ENCODE peak calls at places on chromosomes 7 and 10, in eight cellular contexts. L is cardiac muscle cell, V is aorta, D is brain microvascular endothelial cell, O is GM23248, A is HL-60, I is mammary epithelial cell, J is uterus. W is an unnamed sample.

GRCh38 chr7:148044173-148044572 is 546.4 kb upstream of the C7orf33 start:
- DNase-seq in I (no peak), A (no peak), L (no peak), J (no peak), D (no peak), O (no peak), V (no peak), W (no peak)

GRCh38 chr10:124318076-124318475 is 100.6 kb downstream of the OAT start:
- DNase-seq in V (no peak), J (no peak), O (no peak), I (no peak), D (no peak), L (no peak), A (no peak), W (no peak)

GRCh38 chr7:73316521-73316920 is 7.9 kb upstream of the NSUN5 start:
- DNase-seq in D (no peak), J (no peak), V (no peak), O (no peak), A (no peak), I (no peak), L (no peak), W (no peak)

GRCh38 chr7:128954830-128955797 is 17.4 kb downstream of the IRF5 start:
- DNase-seq in D (peak; percentile 40), L (no peak), J (no peak), I (peak; percentile 55), V (peak; percentile 51), O (peak; percentile 86), A (no peak), W (no peak)

GRCh38 chr7:157271991-157272324 is 64.8 kb upstream of the DNAJB6 start:
- DNase-seq in L (no peak), A (no peak), I (peak; percentile 95), O (peak; percentile 97), J (peak; percentile 86), D (peak; percentile 99), V (peak; percentile 85), W (no peak)

GRCh38 chr7:33636359-33636758 is 269.0 kb upstream of the BMPER start:
- DNase-seq in L (no peak), I (peak; percentile 24), O (no peak), J (no peak), A (no peak), V (no peak), D (no peak), W (no peak)

GRCh38 chr7:30468791-30469190 is 9.8 kb downstream of the NOD1 start:
- DNase-seq in O (peak; percentile 77), J (peak; percentile 76), I (no peak), A (no peak), V (no peak), L (no peak), D (no peak), W (no peak)

GRCh38 chr10:125709553-125710266 is 9.8 kb upstream of the EDRF1 start:
- DNase-seq in V (no peak), A (no peak), D (no peak), O (no peak), I (no peak), J (no peak), L (no peak), W (no peak)

GRCh38 chr10:87619705-87620104 is 40.0 kb upstream of the PAPSS2 start:
- DNase-seq in A (no peak), L (no peak), O (peak; percentile 46), D (no peak), V (no peak), J (no peak), I (peak; percentile 6), W (no peak)

GRCh38 chr10:71256661-71257030 is 44.3 kb downstream of the UNC5B start:
- DNase-seq in V (no peak), A (no peak), D (no peak), I (no peak), J (no peak), L (no peak), O (no peak), W (no peak)

GRCh38 chr7:29000346-29000745 is 42.2 kb upstream of the TRIL start:
- DNase-seq in D (no peak), I (no peak), L (no peak), J (no peak), A (no peak), O (no peak), V (no peak), W (no peak)

GRCh38 chr7:73683916-73684693 is 708 bp downstream of the BUD23 start:
- DNase-seq in L (no peak), O (peak; percentile 51), A (no peak), I (peak; percentile 5), D (no peak), V (no peak), J (no peak), W (no peak)

GRCh38 chr10:86804805-86805204 is 48.4 kb downstream of the BMPR1A start:
- DNase-seq in A (no peak), J (no peak), D (no peak), O (no peak), V (no peak), I (no peak), L (no peak), W (no peak)

GRCh38 chr10:130064783-130065182 is 45.8 kb downstream of the C10orf143 start:
- DNase-seq in I (no peak), L (no peak), D (no peak), A (no peak), J (no peak), V (no peak), O (no peak), W (no peak)

GRCh38 chr7:41010418-41010817 is 692.5 kb downstream of the INHBA start:
- DNase-seq in V (no peak), L (no peak), J (no peak), D (no peak), A (no peak), I (no peak), O (no peak), W (no peak)

GRCh38 chr7:117124585-117125220 is 171.4 kb downstream of the ST7 start:
- DNase-seq in D (peak; percentile 99), O (peak; percentile 97), A (peak; percentile 34), V (peak; percentile 92), J (peak; percentile 68), L (peak; percentile 79), I (peak; percentile 88), W (no peak)

GRCh38 chr10:64430690-64431323 is 909.6 kb downstream of the REEP3 start:
- DNase-seq in D (peak; percentile 14), J (no peak), V (no peak), L (peak; percentile 65), A (no peak), I (no peak), O (no peak), W (peak; percentile 41)

GRCh38 chr7:106756071-106756470 is 95.1 kb upstream of the CCDC71L start:
- DNase-seq in I (no peak), L (no peak), O (no peak), J (no peak), V (no peak), A (no peak), D (no peak), W (no peak)

GRCh38 chr10:25815999-25816768 is 117.8 kb upstream of the MYO3A start:
- DNase-seq in L (no peak), A (no peak), V (no peak), O (no peak), J (no peak), I (no peak), D (peak; percentile 18), W (no peak)

GRCh38 chr7:42694894-42695553 is 216.8 kb downstream of the C7orf25 start:
- DNase-seq in O (peak; percentile 32), V (no peak), D (no peak), I (no peak), J (no peak), A (no peak), L (no peak), W (no peak)

GRCh38 chr10:104331208-104331838 is 6.9 kb downstream of the ITPRIP start:
- DNase-seq in O (peak; percentile 55), L (no peak), J (no peak), V (no peak), I (peak; percentile 67), A (no peak), D (peak; percentile 77), W (no peak)

GRCh38 chr10:132404911-132405462 is 8.0 kb downstream of the PWWP2B start:
- DNase-seq in D (no peak), L (no peak), V (no peak), A (no peak), I (no peak), J (no peak), O (no peak), W (no peak)

GRCh38 chr7:138328215-138328614 is 131.8 kb upstream of the TRIM24 start:
- DNase-seq in A (no peak), L (peak; percentile 72), J (no peak), D (peak; percentile 45), I (no peak), O (no peak), V (no peak), W (no peak)

GRCh38 chr10:4825456-4825867 is 545 bp upstream of the AKR1E2 start:
- DNase-seq in V (no peak), O (no peak), A (no peak), I (no peak), D (no peak), J (no peak), L (no peak), W (no peak)
- H3K4me3 ChIP-seq in V (no peak overlapping the region), O (peak overlapping the region; percentile 79), A (no peak overlapping the region), I (no peak overlapping the region), D (peak overlapping the region; percentile 53), J (peak overlapping the region; percentile 26), L (no peak overlapping the region), W (peak overlapping the region; percentile 66)

DNA sequence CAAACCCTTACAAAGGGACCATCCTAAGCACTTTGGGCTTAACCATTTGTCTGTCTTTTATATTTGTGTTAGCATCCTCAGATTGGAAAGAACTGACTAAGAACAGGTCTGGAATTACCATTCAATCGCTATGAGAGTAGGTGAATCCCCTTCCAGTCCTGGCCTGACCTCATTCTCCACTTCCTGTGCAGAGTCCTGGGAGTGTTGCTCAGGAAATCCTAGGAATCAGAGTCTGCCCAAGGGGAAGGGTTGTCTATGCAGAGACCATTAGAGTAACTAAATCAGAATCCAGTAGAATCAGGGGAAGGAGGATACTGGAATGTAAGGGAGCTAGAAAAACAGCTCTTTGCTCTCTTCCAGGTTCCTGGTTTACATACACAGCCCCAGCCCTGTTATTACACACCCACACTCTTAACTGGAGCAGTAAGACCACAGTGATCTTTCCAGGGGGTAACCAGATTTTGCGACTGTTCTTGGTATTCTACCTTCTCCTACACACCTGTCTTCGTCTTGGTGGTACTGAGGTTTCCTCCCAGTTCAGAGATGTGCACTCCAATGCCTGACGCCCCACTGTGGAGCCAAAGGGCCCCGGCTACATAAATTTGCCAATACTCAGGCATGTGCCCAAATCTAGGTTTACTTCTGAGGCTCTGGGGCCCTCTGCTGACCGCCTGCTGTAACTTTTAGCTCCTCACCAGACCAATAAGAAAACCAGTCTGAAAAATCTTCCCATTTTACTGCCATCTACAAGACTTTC is 103.7 kb downstream of the RNF216 start:
- DNase-seq in A (no peak), L (peak; percentile 75), J (peak; percentile 73), V (peak; percentile 79), D (peak; percentile 70), I (peak; percentile 63), O (peak; percentile 86), W (peak; percentile 74)
- H3K27ac ChIP-seq in A (no peak overlapping the region), L (peak overlapping the region; percentile 87), J (peak overlapping the region; percentile 70), V (no peak overlapping the region), D (peak overlapping the region; percentile 46), I (peak overlapping the region; percentile 30), O (peak overlapping the region; percentile 11), W (peak overlapping the region; percentile 56)

GRCh38 chr7:13737563-13737962 is 251.9 kb downstream of the ETV1 start:
- DNase-seq in J (no peak), L (no peak), I (no peak), V (no peak), D (no peak), O (no peak), A (no peak), W (no peak)
- H3K4me3 ChIP-seq in J (no peak overlapping the region), L (no peak overlapping the region), I (no peak overlapping the region), V (no peak overlapping the region), D (no peak overlapping the region), O (no peak overlapping the region), A (no peak overlapping the region), W (no peak overlapping the region)

GRCh38 chr10:34013235-34013634 is 678.8 kb upstream of the NRP1 start:
- DNase-seq in V (no peak), J (no peak), D (no peak), A (no peak), O (no peak), L (no peak), I (no peak), W (no peak)
- H3K27ac ChIP-seq in V (no peak overlapping the region), J (no peak overlapping the region), D (no peak overlapping the region), A (no peak overlapping the region), O (no peak overlapping the region), L (no peak overlapping the region), I (no peak overlapping the region), W (no peak overlapping the region)

W was measured in dorsolateral prefrontal cortex.